ENCODE peak calls at places on chromosomes 13 and 19, in four cellular contexts. Q, T, O and F are unnamed samples.

GRCh38 chr13:52832268-52832667 is 16.2 kb downstream of the PCDH8 start:
- DNase-seq in T (no peak), Q (peak), O (no peak), F (no peak)

GRCh38 chr19:41353466-41354342 is at the start of gene TGFB1:
- DNase-seq in Q (no peak), T (peak), O (peak), F (no peak)

GRCh38 chr13:20475927-20476691 is 49.5 kb downstream of the CRYL1 start:
- DNase-seq in O (peak), T (no peak), Q (no peak), F (no peak)

GRCh38 chr13:102877285-102877684 is 31.5 kb downstream of the ERCC5 start:
- DNase-seq in O (no peak), T (no peak), Q (no peak), F (no peak)

GRCh38 chr19:35908977-35909683 is 1.0 kb upstream of the TYROBP start:
- DNase-seq in Q (no peak), O (no peak), T (peak), F (no peak)

GRCh38 chr13:78650725-78651083 is 8.3 kb downstream of the OBI1 start:
- DNase-seq in O (no peak), Q (no peak), T (no peak), F (no peak)

GRCh38 chr19:44072543-44073401 is 813 bp downstream of the ZNF284 start:
- DNase-seq in O (no peak), T (no peak), Q (no peak), F (no peak)

GRCh38 chr19:51407631-51408131 is 9.8 kb downstream of the SIGLEC10 start:
- DNase-seq in O (peak), T (no peak), Q (no peak), F (no peak)

GRCh38 chr13:27481766-27482165 is 31.4 kb upstream of the MTIF3 start:
- DNase-seq in T (peak), Q (peak), O (peak), F (no peak)

GRCh38 chr19:13881231-13881691 is 4.3 kb downstream of the NANOS3 start:
- DNase-seq in Q (no peak), T (no peak), O (peak), F (no peak)

GRCh38 chr13:37141011-37141410 is 35.5 kb upstream of the CSNK1A1L start:
- DNase-seq in O (no peak), Q (no peak), T (no peak), F (no peak)

GRCh38 chr19:6613711-6614110 is 22.8 kb upstream of the CD70 start:
- DNase-seq in Q (no peak), T (no peak), O (no peak), F (no peak)

GRCh38 chr19:33005440-33005839 is 33.4 kb downstream of the FAAP24 start:
- DNase-seq in Q (peak), O (no peak), T (no peak), F (no peak)

GRCh38 chr19:45150731-45151725 is 9.8 kb downstream of the NKPD1 start:
- DNase-seq in Q (no peak), O (no peak), T (no peak), F (no peak)

GRCh38 chr19:10111405-10111811 is at the start of gene P2RY11:
- DNase-seq in O (no peak), Q (no peak), T (no peak), F (no peak)

GRCh38 chr13:42396501-42396900 is 124.5 kb downstream of the AKAP11 start:
- DNase-seq in O (peak), Q (no peak), T (no peak), F (no peak)

GRCh38 chr19:31595521-31595920 is 246.3 kb upstream of the TSHZ3 start:
- DNase-seq in O (no peak), Q (no peak), T (no peak), F (no peak)

GRCh38 chr19:19817357-19817756 is 4.2 kb downstream of the ZNF506 start:
- DNase-seq in O (no peak), T (no peak), Q (no peak), F (no peak)

GRCh38 chr19:6663236-6664187 is 6.4 kb downstream of the TNFSF14 start:
- DNase-seq in Q (no peak), T (no peak), O (peak), F (no peak)

GRCh38 chr19:4567584-4568071 is 8.1 kb upstream of the SEMA6B start:
- DNase-seq in O (peak), T (peak), Q (no peak), F (no peak)

GRCh38 chr13:35763805-35764170 is 287.3 kb upstream of the MAB21L1 start:
- DNase-seq in O (no peak), T (peak), Q (no peak), F (no peak)

GRCh38 chr13:40617801-40618356 is 48.6 kb downstream of the FOXO1 start:
- DNase-seq in Q (no peak), T (no peak), O (no peak), F (no peak)

GRCh38 chr13:78121459-78122348 is 203.1 kb upstream of the EDNRB start:
- DNase-seq in T (peak), Q (peak), O (peak), F (peak)

GRCh38 chr19:1042689-1043511 is 3.0 kb downstream of the ABCA7 start:
- DNase-seq in T (peak), O (peak), Q (no peak), F (no peak)

GRCh38 chr19:4575978-4576933 is 16.8 kb upstream of the SEMA6B start:
- DNase-seq in O (peak), T (peak), Q (peak), F (no peak)